ENCODE peak calls at places on chromosomes 16 and 17, in ten cellular contexts. One of them, this sample, is unnamed.

GRCh38 chr17:28244446-28244845 is 74.6 kb upstream of the TMEM97 start:
- DNase-seq in fibroblast of mammary gland: no peak
- DNase-seq in NCI-H460: no peak
- DNase-seq in fibroblast of lung: no peak
- DNase-seq in T-helper 1 cell: no peak
- DNase-seq in NCI-H2171 treated with DMSO at 0.1 percent for 48 hours: no peak
- DNase-seq in GM10248: no peak
- DNase-seq in Peyer's patch: no peak
- DNase-seq in aorta: peak
- DNase-seq in tibial artery: no peak
- DNase-seq in this sample: no peak

GRCh38 chr16:71360378-71360777 is 1.9 kb downstream of the CALB2 start:
- DNase-seq in fibroblast of mammary gland: peak
- DNase-seq in NCI-H460: no peak
- DNase-seq in fibroblast of lung: peak
- DNase-seq in T-helper 1 cell: no peak
- DNase-seq in NCI-H2171 treated with DMSO at 0.1 percent for 48 hours: peak
- DNase-seq in GM10248: no peak
- DNase-seq in Peyer's patch: no peak
- DNase-seq in aorta: no peak
- DNase-seq in tibial artery: no peak
- DNase-seq in this sample: no peak

GRCh38 chr16:3602320-3602653 is 9.1 kb downstream of the SLX4 start:
- DNase-seq in fibroblast of mammary gland: no peak
- DNase-seq in NCI-H460: no peak
- DNase-seq in fibroblast of lung: no peak
- DNase-seq in T-helper 1 cell: no peak
- DNase-seq in NCI-H2171 treated with DMSO at 0.1 percent for 48 hours: no peak
- DNase-seq in GM10248: no peak
- DNase-seq in Peyer's patch: no peak
- DNase-seq in aorta: no peak
- DNase-seq in tibial artery: no peak
- DNase-seq in this sample: no peak

GRCh38 chr17:75652934-75653549 is 13.9 kb downstream of the RECQL5 start:
- DNase-seq in fibroblast of mammary gland: peak
- DNase-seq in NCI-H460: peak
- DNase-seq in fibroblast of lung: peak
- DNase-seq in T-helper 1 cell: no peak
- DNase-seq in NCI-H2171 treated with DMSO at 0.1 percent for 48 hours: peak
- DNase-seq in GM10248: peak
- DNase-seq in Peyer's patch: no peak
- DNase-seq in aorta: no peak
- DNase-seq in tibial artery: peak
- DNase-seq in this sample: no peak

GRCh38 chr17:10843806-10844205 is 5.9 kb upstream of the PIRT start:
- DNase-seq in fibroblast of mammary gland: no peak
- DNase-seq in NCI-H460: no peak
- DNase-seq in fibroblast of lung: peak
- DNase-seq in T-helper 1 cell: no peak
- DNase-seq in NCI-H2171 treated with DMSO at 0.1 percent for 48 hours: no peak
- DNase-seq in GM10248: no peak
- DNase-seq in Peyer's patch: no peak
- DNase-seq in aorta: no peak
- DNase-seq in tibial artery: no peak
- DNase-seq in this sample: no peak

GRCh38 chr16:89071686-89072182 is 21.9 kb upstream of the ACSF3 start:
- DNase-seq in fibroblast of mammary gland: no peak
- DNase-seq in NCI-H460: no peak
- DNase-seq in fibroblast of lung: no peak
- DNase-seq in T-helper 1 cell: no peak
- DNase-seq in NCI-H2171 treated with DMSO at 0.1 percent for 48 hours: no peak
- DNase-seq in GM10248: no peak
- DNase-seq in Peyer's patch: no peak
- DNase-seq in aorta: no peak
- DNase-seq in tibial artery: no peak
- DNase-seq in this sample: no peak

GRCh38 chr17:50157891-50158290 is 7.4 kb upstream of the PPP1R9B start:
- DNase-seq in fibroblast of mammary gland: no peak
- DNase-seq in NCI-H460: no peak
- DNase-seq in fibroblast of lung: no peak
- DNase-seq in T-helper 1 cell: no peak
- DNase-seq in NCI-H2171 treated with DMSO at 0.1 percent for 48 hours: no peak
- DNase-seq in GM10248: no peak
- DNase-seq in Peyer's patch: no peak
- DNase-seq in aorta: no peak
- DNase-seq in tibial artery: no peak
- DNase-seq in this sample: no peak

GRCh38 chr16:31351937-31352315 is 3.0 kb upstream of the ITGAX start:
- DNase-seq in fibroblast of mammary gland: peak
- DNase-seq in NCI-H460: no peak
- DNase-seq in fibroblast of lung: no peak
- DNase-seq in T-helper 1 cell: no peak
- DNase-seq in NCI-H2171 treated with DMSO at 0.1 percent for 48 hours: no peak
- DNase-seq in GM10248: no peak
- DNase-seq in Peyer's patch: no peak
- DNase-seq in aorta: peak
- DNase-seq in tibial artery: no peak
- DNase-seq in this sample: no peak

GRCh38 chr16:85168732-85169256 is 56.5 kb upstream of the CIBAR2 start:
- DNase-seq in fibroblast of mammary gland: peak
- DNase-seq in NCI-H460: no peak
- DNase-seq in fibroblast of lung: peak
- DNase-seq in T-helper 1 cell: no peak
- DNase-seq in NCI-H2171 treated with DMSO at 0.1 percent for 48 hours: no peak
- DNase-seq in GM10248: peak
- DNase-seq in Peyer's patch: no peak
- DNase-seq in aorta: peak
- DNase-seq in tibial artery: peak
- DNase-seq in this sample: no peak

GRCh38 chr17:57599271-57600045 is 145.6 kb downstream of the CCDC182 start:
- DNase-seq in fibroblast of mammary gland: no peak
- DNase-seq in NCI-H460: no peak
- DNase-seq in fibroblast of lung: no peak
- DNase-seq in T-helper 1 cell: no peak
- DNase-seq in NCI-H2171 treated with DMSO at 0.1 percent for 48 hours: no peak
- DNase-seq in GM10248: no peak
- DNase-seq in Peyer's patch: peak
- DNase-seq in aorta: peak
- DNase-seq in tibial artery: no peak
- DNase-seq in this sample: no peak